ENCODE peak calls at places on chromosomes 16 and 17, in eight cellular contexts. Q is NCI-H460; B is stimulated activated CD8-positive, alpha-beta memory T cell treated with anti-CD3 and anti-CD28 coated beads, Interleukin-7, amount 100 ng/mL, for 1 hour; C is fibroblast of pulmonary artery; M is colonic mucosa; S is fibroblast of mammary gland; X is stimulated activated CD4-positive, alpha-beta T cell treated with anti-CD3 and anti-CD28 coated beads, Interleukin-1b, Interleukin-23, amount 100 ng/mL, for 4 hours; Z is left ventricle myocardium inferior. R is an unnamed sample.

GRCh38 chr17:48161127-48161905 is 53.8 kb downstream of the SNX11 start:
- DNase-seq in B (no peak), S (no peak), Q (no peak), Z (no peak), C (no peak), M (no peak), X (no peak), R (no peak)

GRCh38 chr17:71111460-71111859 is 942.1 kb downstream of the KCNJ2 start:
- DNase-seq in C (no peak), X (no peak), S (no peak), Q (no peak), Z (no peak), M (no peak), B (no peak), R (no peak)

GRCh38 chr16:79390481-79391051 is 210.0 kb downstream of the MAF start:
- DNase-seq in Q (no peak), C (no peak), B (no peak), Z (no peak), S (no peak), X (no peak), M (no peak), R (no peak)

GRCh38 chr17:42287305-42288077 is 807 bp upstream of the STAT5A start:
- DNase-seq in M (peak; percentile 45), S (peak; percentile 31), B (no peak), Z (peak; percentile 42), X (peak; percentile 56), Q (no peak), C (no peak), R (peak; percentile 68)

GRCh38 chr17:79026345-79027273 is 2.6 kb downstream of the C1QTNF1 start:
- DNase-seq in B (no peak), M (peak; percentile 65), Q (no peak), X (no peak), Z (peak; percentile 63), S (peak; percentile 81), C (peak; percentile 84), R (peak; percentile 74)

GRCh38 chr17:74780443-74781238 is 4.5 kb upstream of the NAT9 start:
- DNase-seq in Z (no peak), S (peak; percentile 12), B (no peak), Q (peak; percentile 52), X (no peak), C (no peak), M (no peak), R (no peak)

GRCh38 chr17:13590441-13590840 is 11.3 kb downstream of the HS3ST3A1 start:
- DNase-seq in X (no peak), B (no peak), M (no peak), Z (no peak), Q (no peak), S (no peak), C (no peak), R (no peak)

GRCh38 chr16:58021661-58022551 is 3.6 kb upstream of the MMP15 start:
- DNase-seq in C (peak; percentile 38), Q (no peak), Z (peak; percentile 11), M (no peak), S (peak; percentile 75), X (no peak), B (no peak), R (no peak)

GRCh38 chr16:85736924-85737323 is 14.0 kb downstream of the C16orf74 start:
- DNase-seq in C (no peak), Z (no peak), M (no peak), Q (no peak), B (no peak), S (no peak), X (no peak), R (no peak)